ENCODE peak calls at places on chromosomes 12 and 14, in eight cellular contexts. Q is tibial artery, I is osteoblast, K is cardiac fibroblast, W is lung, H is brain microvascular endothelial cell, L is HCT116, G is neuronal stem cell. X is an unnamed sample.

GRCh38 chr12:52494518-52494917 is 1.5 kb upstream of the KRT6A start:
- DNase-seq in G (no peak), L (no peak), K (peak; percentile 95), H (peak; percentile 16), Q (peak; percentile 49), W (peak; percentile 80), I (no peak), X (peak; percentile 88)

GRCh38 chr14:24366664-24367505 is 1.1 kb upstream of the NFATC4 start:
- DNase-seq in Q (peak; percentile 90), K (peak; percentile 97), L (peak; percentile 97), H (peak; percentile 89), G (peak; percentile 97), W (peak; percentile 91), I (peak; percentile 97), X (peak; percentile 96)

GRCh38 chr12:61536525-61536924 is 723.7 kb upstream of the USP15 start:
- DNase-seq in I (no peak), W (no peak), H (peak; percentile 2), G (no peak), L (no peak), Q (no peak), K (no peak), X (no peak)

GRCh38 chr12:12425616-12426015 is 68.7 kb downstream of the BORCS5 start:
- DNase-seq in G (no peak), H (no peak), I (peak; percentile 75), K (peak; percentile 61), Q (no peak), W (no peak), L (no peak), X (peak; percentile 63)

GRCh38 chr12:93441111-93441616 is 583 bp downstream of the UBE2N start:
- DNase-seq in K (no peak), H (no peak), Q (no peak), G (peak; percentile 12), I (peak; percentile 83), L (no peak), W (no peak), X (no peak)

GRCh38 chr12:56462565-56462964 is 5.8 kb upstream of the SPRYD4 start:
- DNase-seq in Q (no peak), H (no peak), L (no peak), I (no peak), W (no peak), G (peak; percentile 60), K (no peak), X (no peak)

GRCh38 chr12:115873416-115874082 is 403.9 kb downstream of the MED13L start:
- DNase-seq in H (no peak), Q (no peak), L (no peak), G (no peak), I (no peak), K (no peak), W (no peak), X (no peak)

GRCh38 chr12:47411961-47412360 is 293.9 kb downstream of the RPAP3 start:
- DNase-seq in H (no peak), W (no peak), L (no peak), K (no peak), I (no peak), Q (no peak), G (no peak), X (no peak)

GRCh38 chr12:74449872-74450271 is 87.8 kb upstream of the ATXN7L3B start:
- DNase-seq in L (peak; percentile 21), W (no peak), I (no peak), H (peak; percentile 3), K (peak; percentile 10), Q (no peak), G (no peak), X (peak; percentile 16)

GRCh38 chr12:106633451-106633823 is 50.6 kb downstream of the RFX4 start:
- DNase-seq in G (no peak), I (no peak), W (no peak), Q (no peak), L (no peak), H (peak; percentile 81), K (peak; percentile 5), X (peak; percentile 30)

GRCh38 chr12:125983094-125983783 is 918.0 kb downstream of the AACS start:
- DNase-seq in Q (no peak), I (no peak), L (no peak), G (peak; percentile 95), W (no peak), K (peak; percentile 24), H (no peak), X (peak; percentile 1)

GRCh38 chr14:77421241-77421640 is 2.1 kb downstream of the NOXRED1 start:
- DNase-seq in G (no peak), H (no peak), L (no peak), I (peak; percentile 58), Q (no peak), W (no peak), K (peak; percentile 7), X (peak; percentile 17)

GRCh38 chr12:93430280-93430679 is 11.5 kb downstream of the UBE2N start:
- DNase-seq in W (no peak), L (no peak), Q (no peak), H (no peak), G (no peak), I (no peak), K (no peak), X (no peak)

GRCh38 chr14:37569729-37570128 is 25.3 kb downstream of the FOXA1 start:
- DNase-seq in L (no peak), I (no peak), Q (no peak), K (no peak), H (no peak), W (no peak), G (no peak), X (no peak)

GRCh38 chr12:89461649-89462612 is 62.7 kb downstream of the GALNT4 start:
- DNase-seq in W (no peak), L (peak; percentile 57), I (peak; percentile 81), Q (no peak), G (no peak), H (no peak), K (peak; percentile 89), X (peak; percentile 88)

GRCh38 chr12:4116251-4117111 is 157.1 kb upstream of the CCND2 start:
- DNase-seq in K (peak; percentile 64), H (peak; percentile 83), I (peak; percentile 79), G (no peak), Q (no peak), L (no peak), W (no peak), X (peak; percentile 67)

GRCh38 chr14:54715244-54715643 is 148.3 kb downstream of the SAMD4A start:
- DNase-seq in H (peak; percentile 18), K (peak; percentile 56), L (peak; percentile 4), W (no peak), I (no peak), Q (no peak), G (no peak), X (peak; percentile 31)

GRCh38 chr12:125185740-125186470 is 120.7 kb downstream of the AACS start:
- DNase-seq in L (peak; percentile 49), I (peak; percentile 98), K (peak; percentile 73), G (peak; percentile 88), W (peak; percentile 61), Q (peak; percentile 32), H (peak; percentile 18), X (peak; percentile 72)

GRCh38 chr14:52349731-52350130 is 35.6 kb downstream of the PTGER2 start:
- DNase-seq in G (no peak), W (no peak), Q (no peak), I (no peak), L (no peak), H (no peak), K (peak; percentile 47), X (no peak)

GRCh38 chr12:67442347-67442841 is 173.2 kb downstream of the CAND1 start:
- DNase-seq in H (no peak), L (no peak), I (no peak), K (no peak), Q (no peak), W (no peak), G (no peak), X (no peak)

GRCh38 chr14:55285048-55285652 is 13.9 kb downstream of the FBXO34 start:
- DNase-seq in G (no peak), H (no peak), Q (no peak), L (no peak), I (no peak), K (no peak), W (no peak), X (no peak)

GRCh38 chr14:89674906-89675305 is 257.9 kb upstream of the FOXN3 start:
- DNase-seq in I (no peak), L (no peak), Q (no peak), W (no peak), G (no peak), H (no peak), K (no peak), X (no peak)

GRCh38 chr12:48980953-48981756 is 3.0 kb downstream of the WNT1 start:
- DNase-seq in K (no peak), W (no peak), I (peak; percentile 91), G (no peak), L (no peak), Q (no peak), H (no peak), X (no peak)
- H3K4me3 ChIP-seq in K (no peak overlapping the region), W (no peak overlapping the region), I (peak overlapping the region; percentile 4), G (peak overlapping the region; percentile 20), L (no peak overlapping the region), Q (peak overlapping the region; percentile 4), H (no peak overlapping the region), X (no peak overlapping the region)

GRCh38 chr12:120361506-120362208 is 7.3 kb downstream of the MSI1 start:
- DNase-seq in H (peak; percentile 67), I (peak; percentile 99), L (no peak), K (peak; percentile 74), Q (no peak), G (peak; percentile 99), W (no peak), X (peak; percentile 68)
- H3K4me3 ChIP-seq in H (peak overlapping the region; percentile 45), I (peak overlapping the region; percentile 65), L (no peak overlapping the region), K (peak overlapping the region; percentile 22), Q (peak overlapping the region; percentile 27), G (peak overlapping the region; percentile 16), W (no peak overlapping the region), X (peak overlapping the region; percentile 24)

GRCh38 chr14:101823511-101824120 is 62.1 kb downstream of the PPP2R5C start:
- DNase-seq in K (no peak), H (no peak), W (no peak), I (no peak), L (no peak), G (no peak), Q (peak; percentile 54), X (no peak)
- H3K4me3 ChIP-seq in K (no peak overlapping the region), H (no peak overlapping the region), W (no peak overlapping the region), I (no peak overlapping the region), L (no peak overlapping the region), G (no peak overlapping the region), Q (peak overlapping the region; percentile 18), X (no peak overlapping the region)

GRCh38 chr12:51219345-51219744 is 1.5 kb upstream of the POU6F1 start:
- DNase-seq in K (no peak), W (no peak), H (no peak), G (no peak), L (no peak), Q (no peak), I (no peak), X (no peak)
- H3K4me3 ChIP-seq in K (no peak overlapping the region), W (no peak overlapping the region), H (no peak overlapping the region), G (no peak overlapping the region), L (no peak overlapping the region), Q (no peak overlapping the region), I (no peak overlapping the region), X (no peak overlapping the region)

GRCh38 chr12:48459259-48459658 is 13.1 kb upstream of the ANP32D start:
- DNase-seq in H (no peak), G (no peak), W (no peak), L (no peak), Q (no peak), I (no peak), K (no peak), X (no peak)
- H3K4me3 ChIP-seq in H (no peak overlapping the region), G (no peak overlapping the region), W (no peak overlapping the region), L (no peak overlapping the region), Q (no peak overlapping the region), I (no peak overlapping the region), K (no peak overlapping the region), X (no peak overlapping the region)